ENCODE peak calls at places on chromosomes 13 and 19, in eight cellular contexts. R, A, M, S, V, X, P and Y are unnamed samples.

GRCh38 chr13:81916471-81916870 is 1575.5 kb upstream of the SPRY2 start:
- DNase-seq in R (no peak), A (no peak), M (no peak), S (no peak), V (no peak), X (no peak), P (no peak), Y (no peak)

GRCh38 chr13:83365723-83366122 is 516.6 kb downstream of the SLITRK1 start:
- DNase-seq in R (no peak), A (no peak), M (no peak), S (no peak), V (no peak), X (no peak), P (no peak), Y (no peak)

GRCh38 chr19:15445807-15446376 is 3.9 kb downstream of the WIZ start:
- DNase-seq in R (no peak), A (no peak), M (no peak), S (no peak), V (no peak), X (no peak), P (no peak), Y (no peak)

GRCh38 chr19:58544591-58545285 is 874 bp downstream of the TRIM28 start:
- DNase-seq in R (no peak), A (no peak), M (peak; percentile 52), S (no peak), V (peak; percentile 74), X (no peak), P (peak; percentile 63), Y (no peak)

GRCh38 chr13:93730780-93731179 is 504.2 kb downstream of the GPC6 start:
- DNase-seq in R (no peak), A (no peak), M (peak; percentile 46), S (no peak), V (no peak), X (no peak), P (no peak), Y (no peak)

GRCh38 chr19:36371886-36372285 is 7.1 kb downstream of the ZFP14 start:
- DNase-seq in R (no peak), A (no peak), M (no peak), S (no peak), V (no peak), X (no peak), P (no peak), Y (no peak)

GRCh38 chr19:46951236-46951986 is 68.2 kb upstream of the NPAS1 start:
- DNase-seq in R (no peak), A (no peak), M (peak; percentile 39), S (no peak), V (no peak), X (no peak), P (no peak), Y (no peak)

GRCh38 chr13:32429406-32429909 is 1.5 kb upstream of the N4BP2L1 start:
- DNase-seq in R (no peak), A (no peak), M (no peak), S (no peak), V (no peak), X (no peak), P (no peak), Y (no peak)

GRCh38 chr19:3201072-3201700 is 15.5 kb downstream of the NCLN start:
- DNase-seq in R (no peak), A (no peak), M (no peak), S (no peak), V (no peak), X (no peak), P (no peak), Y (no peak)

GRCh38 chr19:50875795-50876422 is 2.7 kb downstream of the KLK2 start:
- DNase-seq in R (no peak), A (no peak), M (no peak), S (no peak), V (no peak), X (no peak), P (no peak), Y (no peak)

GRCh38 chr19:38433268-38433733 is at the start of gene RYR1:
- DNase-seq in R (peak; percentile 40), A (peak; percentile 81), M (no peak), S (peak; percentile 36), V (no peak), X (peak; percentile 72), P (no peak), Y (peak; percentile 60)

GRCh38 chr19:18233224-18233825 is 7.1 kb upstream of the PDE4C start:
- DNase-seq in R (no peak), A (peak; percentile 73), M (peak; percentile 30), S (no peak), V (peak; percentile 35), X (peak; percentile 73), P (no peak), Y (peak; percentile 63)

GRCh38 chr19:49340865-49341718 is 5.9 kb downstream of the CD37 start:
- DNase-seq in R (no peak), A (peak; percentile 41), M (no peak), S (no peak), V (no peak), X (no peak), P (no peak), Y (no peak)